ENCODE peak calls at places on chromosomes 11 and 22, in five cellular contexts. L is A549, S is sciatic nerve, U is small intestine, G is lower lobe of right lung. J is an unnamed sample.

GRCh38 chr11:132238331-132238730 is 867.9 kb downstream of the NTM start:
- DNase-seq in L (no peak), S (no peak), U (no peak), G (no peak), J (no peak)

GRCh38 chr11:127737499-127737898 is 736.9 kb upstream of the KIRREL3 start:
- DNase-seq in L (no peak), S (no peak), U (no peak), G (no peak), J (no peak)

GRCh38 chr11:6557761-6558674 is 45.4 kb downstream of the RRP8 start:
- DNase-seq in L (no peak), S (no peak), U (no peak), G (no peak), J (no peak)

GRCh38 chr11:12213920-12214319 is 103.5 kb downstream of the MICAL2 start:
- DNase-seq in L (no peak), S (no peak), U (no peak), G (no peak), J (no peak)

GRCh38 chr22:37237371-37238268 is 6.4 kb downstream of the RAC2 start:
- DNase-seq in L (no peak), S (no peak), U (no peak), G (peak), J (no peak)

GRCh38 chr22:19772422-19772672 is 11.8 kb downstream of the TBX1 start:
- DNase-seq in L (no peak), S (no peak), U (no peak), G (no peak), J (peak)

GRCh38 chr22:40621309-40622151 is 15.0 kb downstream of the MRTFA start:
- DNase-seq in L (no peak), S (no peak), U (no peak), G (no peak), J (no peak)

GRCh38 chr22:44309137-44309536 is 3.6 kb downstream of the SHISAL1 start:
- DNase-seq in L (peak), S (no peak), U (no peak), G (no peak), J (no peak)

GRCh38 chr11:114180301-114181055 is 115.7 kb upstream of the NNMT start:
- DNase-seq in L (no peak), S (no peak), U (peak), G (peak), J (no peak)

GRCh38 chr11:63795066-63795465 is 18.2 kb upstream of the SPINDOC start:
- DNase-seq in L (no peak), S (no peak), U (no peak), G (no peak), J (no peak)